ENCODE peak calls at places on chromosomes 12 and 14, in eight cellular contexts. L is tibial nerve; T is GM13977; O is CD8-positive, alpha-beta memory T cell; V is amniotic stem cell; B is SHP77; U is H4; M is HT1080. Y is an unnamed sample.

GRCh38 chr12:51730745-51731144 is 117.8 kb downstream of the FIGNL2 start:
- DNase-seq in L (no peak), T (no peak), O (no peak), V (no peak), B (no peak), U (no peak), M (no peak), Y (no peak)

GRCh38 chr12:117390866-117391265 is 29.4 kb upstream of the NOS1 start:
- DNase-seq in L (no peak), T (no peak), O (no peak), V (no peak), B (no peak), U (no peak), M (no peak), Y (no peak)

GRCh38 chr14:101075801-101076413 is 172.4 kb upstream of the RTL1 start:
- DNase-seq in L (no peak), T (no peak), O (no peak), V (no peak), B (no peak), U (no peak), M (no peak), Y (no peak)

GRCh38 chr12:77591959-77592358 is 238.7 kb upstream of the NAV3 start:
- DNase-seq in L (no peak), T (no peak), O (no peak), V (no peak), B (peak; percentile 82), U (no peak), M (no peak), Y (no peak)

GRCh38 chr14:96189288-96189711 is 15.3 kb upstream of the BDKRB2 start:
- DNase-seq in L (no peak), T (no peak), O (no peak), V (no peak), B (no peak), U (peak; percentile 20), M (peak; percentile 44), Y (no peak)

GRCh38 chr14:51776102-51776894 is 84.1 kb upstream of the GNG2 start:
- DNase-seq in L (peak; percentile 71), T (peak; percentile 71), O (no peak), V (peak; percentile 45), B (peak; percentile 74), U (peak; percentile 69), M (peak; percentile 72), Y (peak; percentile 26)

GRCh38 chr14:24734917-24735500 is 101.0 kb upstream of the GZMB start:
- DNase-seq in L (peak; percentile 84), T (peak; percentile 24), O (peak; percentile 26), V (peak; percentile 49), B (peak; percentile 71), U (peak; percentile 71), M (peak; percentile 45), Y (no peak)

GRCh38 chr12:48029811-48030650 is 25.8 kb upstream of the COL2A1 start:
- DNase-seq in L (no peak), T (no peak), O (no peak), V (no peak), B (no peak), U (no peak), M (no peak), Y (no peak)

GRCh38 chr12:6407206-6407954 is 23.4 kb downstream of the LTBR start:
- DNase-seq in L (no peak), T (no peak), O (no peak), V (no peak), B (no peak), U (no peak), M (no peak), Y (no peak)

GRCh38 chr14:92690171-92691011 is 58.0 kb downstream of the LGMN start:
- DNase-seq in L (peak; percentile 35), T (no peak), O (no peak), V (no peak), B (peak; percentile 82), U (peak; percentile 55), M (peak; percentile 66), Y (no peak)

GRCh38 chr12:123860369-123860768 is 98.3 kb downstream of the DNAH10 start:
- DNase-seq in L (no peak), T (no peak), O (no peak), V (no peak), B (no peak), U (no peak), M (no peak), Y (no peak)

GRCh38 chr12:132827763-132828703 is 636 bp downstream of the GOLGA3 start:
- DNase-seq in L (no peak), T (peak; percentile 67), O (no peak), V (peak; percentile 28), B (peak; percentile 16), U (peak; percentile 32), M (peak; percentile 79), Y (peak; percentile 40)

GRCh38 chr12:65712264-65713004 is 111.8 kb upstream of the HMGA2 start:
- DNase-seq in L (no peak), T (no peak), O (no peak), V (no peak), B (no peak), U (no peak), M (no peak), Y (no peak)

GRCh38 chr12:3600039-3600720 is 109.2 kb downstream of the PRMT8 start:
- DNase-seq in L (no peak), T (no peak), O (no peak), V (no peak), B (no peak), U (no peak), M (no peak), Y (peak; percentile 23)

GRCh38 chr14:34423445-34423844 is 38.6 kb downstream of the SPTSSA start:
- DNase-seq in L (no peak), T (no peak), O (no peak), V (no peak), B (no peak), U (no peak), M (no peak), Y (no peak)

GRCh38 chr12:124019115-124019514 is 46.1 kb downstream of the ZNF664 start:
- DNase-seq in L (no peak), T (no peak), O (no peak), V (no peak), B (no peak), U (no peak), M (no peak), Y (no peak)

GRCh38 chr12:116123511-116124258 is 153.8 kb downstream of the MED13L start:
- DNase-seq in L (no peak), T (peak; percentile 60), O (no peak), V (no peak), B (peak; percentile 84), U (peak; percentile 42), M (peak; percentile 74), Y (peak; percentile 23)

GRCh38 chr12:76026643-76027063 is 4.9 kb downstream of the PHLDA1 start:
- DNase-seq in L (no peak), T (no peak), O (no peak), V (no peak), B (no peak), U (peak; percentile 22), M (peak; percentile 76), Y (no peak)

GRCh38 chr12:16272222-16272621 is 5.3 kb downstream of the SLC15A5 start:
- DNase-seq in L (no peak), T (no peak), O (no peak), V (no peak), B (no peak), U (no peak), M (peak; percentile 65), Y (no peak)

GRCh38 chr12:51678086-51678724 is 87.2 kb downstream of the SCN8A start:
- DNase-seq in L (no peak), T (peak; percentile 56), O (no peak), V (no peak), B (peak; percentile 37), U (peak; percentile 52), M (peak; percentile 62), Y (no peak)

GRCh38 chr12:132270969-132271754 is 58.2 kb downstream of the GALNT9 start:
- DNase-seq in L (no peak), T (no peak), O (no peak), V (no peak), B (peak; percentile 34), U (no peak), M (no peak), Y (no peak)

GRCh38 chr12:7241404-7242005 is 52.0 kb downstream of the PEX5 start:
- DNase-seq in L (no peak), T (no peak), O (no peak), V (no peak), B (no peak), U (peak; percentile 15), M (peak; percentile 88), Y (no peak)

GRCh38 chr14:33954016-33954598 is 3.2 kb upstream of the EGLN3 start:
- DNase-seq in L (no peak), T (no peak), O (no peak), V (no peak), B (peak; percentile 12), U (no peak), M (no peak), Y (no peak)

GRCh38 chr14:99752486-99753121 is 40.6 kb upstream of the EML1 start:
- DNase-seq in L (no peak), T (no peak), O (no peak), V (peak; percentile 74), B (no peak), U (no peak), M (peak; percentile 84), Y (no peak)

GRCh38 chr12:53975019-53975815 is 463 bp upstream of the HOTAIR start:
- DNase-seq in L (no peak), T (no peak), O (no peak), V (no peak), B (no peak), U (no peak), M (no peak), Y (no peak)

Y was measured in lower leg skin.